ENCODE peak calls at places on chromosomes 2 and 18, in ten cellular contexts. H is lower leg skin; R is stimulated activated CD8-positive, alpha-beta memory T cell treated with anti-CD3 and anti-CD28 coated beads, Interleukin-7, amount 100 ng/mL, for 1 hour; U is activated CD4-positive, alpha-beta T cell treated with anti-CD3 and anti-CD28 coated beads, Interleukin-2, amount 10 ng/mL, durations not matched to agents 7 days and 5 days; W is mucosa of gallbladder; P is AG08396; K is stimulated activated CD4-positive, alpha-beta T cell treated with anti-CD3 and anti-CD28 coated beads, Interleukin-1b, Interleukin-23, amount 100 ng/mL, for 4 hours; F is head of caudate nucleus; C is AG04449; J is IMR-90. G is an unnamed sample.

GRCh38 chr2:36493221-36493620 is 104.7 kb downstream of the FEZ2 start:
- DNase-seq in K (no peak), C (no peak), J (peak), U (no peak), F (no peak), R (no peak), P (no peak), H (no peak), W (no peak), G (no peak)

GRCh38 chr2:96952016-96952750 is 34.2 kb downstream of the FAM178B start:
- DNase-seq in H (no peak), K (no peak), F (no peak), U (no peak), R (no peak), P (no peak), W (no peak), J (no peak), C (no peak), G (no peak)

GRCh38 chr2:225512873-225513580 is 113.5 kb downstream of the NYAP2 start:
- DNase-seq in U (no peak), W (no peak), P (peak), C (no peak), J (peak), H (no peak), R (no peak), K (no peak), F (no peak), G (no peak)

GRCh38 chr18:41128126-41128525 is 826.9 kb upstream of the PIK3C3 start:
- DNase-seq in U (no peak), J (peak), C (no peak), R (no peak), W (no peak), P (no peak), K (no peak), F (no peak), H (no peak), G (no peak)

GRCh38 chr2:218476676-218477075 is 57.8 kb downstream of the VIL1 start:
- DNase-seq in C (no peak), K (no peak), F (no peak), U (no peak), J (peak), R (no peak), H (peak), W (peak), P (peak), G (no peak)

GRCh38 chr18:8480506-8481328 is 128.5 kb upstream of the RAB12 start:
- DNase-seq in R (no peak), K (no peak), F (peak), J (peak), P (peak), W (peak), H (no peak), C (peak), U (no peak), G (no peak)

GRCh38 chr2:4673025-4673489 is 969.7 kb downstream of the DCDC2C start:
- DNase-seq in U (no peak), K (no peak), R (no peak), F (no peak), P (no peak), H (no peak), J (no peak), W (no peak), C (no peak), G (no peak)

GRCh38 chr18:28390022-28390421 is 213.1 kb upstream of the CDH2 start:
- DNase-seq in F (no peak), W (no peak), U (no peak), H (no peak), C (no peak), K (no peak), P (no peak), R (no peak), J (no peak), G (no peak)

GRCh38 chr2:148582679-148583511 is 61.7 kb upstream of the EPC2 start:
- DNase-seq in P (no peak), J (peak), H (no peak), F (no peak), W (no peak), C (no peak), K (no peak), R (no peak), U (no peak), G (no peak)

GRCh38 chr18:26327062-26327461 is 100.8 kb downstream of the TAF4B start:
- DNase-seq in H (no peak), W (no peak), P (no peak), U (no peak), C (no peak), F (no peak), R (no peak), K (no peak), J (no peak), G (no peak)

GRCh38 chr2:177174456-177174855 is 38.1 kb upstream of the HNRNPA3 start:
- DNase-seq in J (no peak), F (no peak), W (no peak), H (no peak), U (no peak), P (no peak), C (no peak), R (no peak), K (no peak), G (no peak)

GRCh38 chr2:24843461-24843860 is 50.2 kb downstream of the CENPO start:
- DNase-seq in J (no peak), W (no peak), K (no peak), R (no peak), P (no peak), F (no peak), C (no peak), H (no peak), U (no peak), G (no peak)

GRCh38 chr2:762646-763045 is 85.4 kb upstream of the TMEM18 start:
- DNase-seq in J (no peak), P (no peak), C (no peak), H (no peak), W (no peak), R (no peak), F (no peak), U (no peak), K (no peak), G (no peak)

GRCh38 chr2:162063281-162063680 is 10.7 kb downstream of the DPP4 start:
- DNase-seq in J (no peak), C (no peak), U (no peak), R (no peak), K (no peak), W (no peak), F (no peak), P (no peak), H (no peak), G (no peak)

GRCh38 chr2:211745295-211746097 is 793.1 kb downstream of the ERBB4 start:
- DNase-seq in C (no peak), U (peak), W (peak), J (peak), K (no peak), R (no peak), H (no peak), F (no peak), P (peak), G (no peak)

GRCh38 chr18:1968801-1969498 is 602.4 kb downstream of the METTL4 start:
- DNase-seq in F (no peak), H (no peak), R (no peak), W (no peak), K (no peak), P (no peak), J (no peak), U (no peak), C (no peak), G (no peak)

GRCh38 chr2:74045454-74045853 is 60.7 kb downstream of the TET3 start:
- DNase-seq in W (no peak), C (no peak), P (peak), K (no peak), J (peak), H (no peak), R (no peak), F (no peak), U (no peak), G (no peak)

G was measured in immature natural killer cell.